ENCODE peak calls at places on chromosomes 5 and 9, in ten cellular contexts. H, T, D, L, X, K, I, U, W and N are unnamed samples.

GRCh38 chr5:143536364-143536763 is 132.9 kb upstream of the NR3C1 start:
- DNase-seq in H (peak; percentile 37), T (peak; percentile 78), D (peak; percentile 96), L (no peak), X (peak; percentile 98), K (no peak), I (peak; percentile 99), U (peak; percentile 35), W (peak; percentile 14), N (peak; percentile 2)

GRCh38 chr9:135946392-135946994 is 14.7 kb downstream of the UBAC1 start:
- DNase-seq in H (no peak), T (no peak), D (no peak), L (no peak), X (no peak), K (no peak), I (no peak), U (no peak), W (no peak), N (no peak)

GRCh38 chr5:102531506-102531905 is 32.7 kb upstream of the SLCO6A1 start:
- DNase-seq in H (no peak), T (no peak), D (peak; percentile 17), L (no peak), X (no peak), K (no peak), I (no peak), U (no peak), W (peak; percentile 7), N (no peak)

GRCh38 chr9:112863214-112863613 is 27.5 kb downstream of the SLC46A2 start:
- DNase-seq in H (no peak), T (no peak), D (peak; percentile 73), L (no peak), X (peak; percentile 58), K (no peak), I (no peak), U (no peak), W (no peak), N (no peak)

GRCh38 chr5:134580001-134580460 is 52.6 kb downstream of the SAR1B start:
- DNase-seq in H (no peak), T (no peak), D (no peak), L (no peak), X (no peak), K (no peak), I (no peak), U (no peak), W (no peak), N (no peak)

GRCh38 chr5:131475416-131476045 is 159.5 kb downstream of the RAPGEF6 start:
- DNase-seq in H (no peak), T (no peak), D (no peak), L (no peak), X (peak; percentile 44), K (no peak), I (no peak), U (no peak), W (no peak), N (no peak)

GRCh38 chr5:35854248-35854647 is 2.4 kb upstream of the IL7R start:
- DNase-seq in H (no peak), T (no peak), D (no peak), L (no peak), X (no peak), K (no peak), I (no peak), U (no peak), W (no peak), N (no peak)

GRCh38 chr5:14063117-14063516 is 80.0 kb upstream of the TRIO start:
- DNase-seq in H (no peak), T (no peak), D (peak; percentile 12), L (no peak), X (peak; percentile 61), K (no peak), I (peak; percentile 52), U (no peak), W (no peak), N (no peak)

GRCh38 chr5:123098767-123099513 is 9.9 kb downstream of the PRDM6 start:
- DNase-seq in H (no peak), T (no peak), D (peak; percentile 77), L (no peak), X (no peak), K (no peak), I (no peak), U (peak; percentile 50), W (no peak), N (no peak)

GRCh38 chr5:123095694-123096120 is 6.7 kb downstream of the PRDM6 start:
- DNase-seq in H (no peak), T (no peak), D (peak; percentile 35), L (no peak), X (no peak), K (no peak), I (no peak), U (no peak), W (no peak), N (no peak)

GRCh38 chr5:123097871-123098735 is 9.1 kb downstream of the PRDM6 start:
- DNase-seq in H (no peak), T (no peak), D (no peak), L (no peak), X (no peak), K (no peak), I (no peak), U (no peak), W (no peak), N (no peak)

GRCh38 chr5:123097483-123097870 is 8.4 kb downstream of the PRDM6 start:
- DNase-seq in H (no peak), T (no peak), D (peak; percentile 30), L (no peak), X (no peak), K (no peak), I (no peak), U (no peak), W (no peak), N (no peak)

DNA sequence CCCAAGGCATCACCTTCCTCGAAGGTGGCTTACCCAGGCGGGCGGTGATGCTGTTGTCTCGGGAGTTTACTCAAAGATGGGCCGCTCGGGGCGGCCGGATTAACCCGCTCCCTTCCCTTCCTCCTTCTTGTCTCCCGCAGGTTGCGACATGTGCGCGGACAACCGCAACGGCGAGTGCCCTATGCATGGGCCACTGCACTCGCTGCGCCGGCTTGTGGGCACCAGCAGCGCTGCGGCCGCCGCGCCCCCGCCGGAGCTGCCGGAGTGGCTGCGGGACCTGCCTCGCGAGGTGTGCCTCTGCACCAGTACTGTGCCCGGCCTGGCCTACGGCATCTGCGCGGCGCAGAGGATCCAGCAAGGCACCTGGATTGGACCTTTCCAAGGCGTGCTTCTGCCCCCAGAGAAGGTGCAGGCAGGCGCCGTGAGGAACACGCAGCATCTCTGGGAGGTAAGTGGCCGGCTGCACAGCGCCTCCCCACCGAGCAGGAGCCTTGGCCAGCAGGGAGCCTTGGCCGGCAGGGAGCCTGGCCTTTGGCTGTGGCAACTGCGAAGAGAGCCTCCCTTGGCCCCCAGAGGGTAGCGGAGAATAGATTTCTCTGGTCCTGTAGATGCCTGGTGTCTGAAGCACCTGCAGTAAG is 10.6 kb downstream of the PRDM6 start:
- DNase-seq in H (peak; percentile 12), T (no peak), D (no peak), L (no peak), X (no peak), K (no peak), I (no peak), U (peak; percentile 45), W (no peak), N (no peak)
- TF ChIP-seq EZH2 in H (no peak), T (no peak), D (no peak), L (peak; percentile 87), X (no peak), K (no peak), I (peak; percentile 90), U (peak; percentile 24), W (no peak), N (peak; percentile 4)

DNA sequence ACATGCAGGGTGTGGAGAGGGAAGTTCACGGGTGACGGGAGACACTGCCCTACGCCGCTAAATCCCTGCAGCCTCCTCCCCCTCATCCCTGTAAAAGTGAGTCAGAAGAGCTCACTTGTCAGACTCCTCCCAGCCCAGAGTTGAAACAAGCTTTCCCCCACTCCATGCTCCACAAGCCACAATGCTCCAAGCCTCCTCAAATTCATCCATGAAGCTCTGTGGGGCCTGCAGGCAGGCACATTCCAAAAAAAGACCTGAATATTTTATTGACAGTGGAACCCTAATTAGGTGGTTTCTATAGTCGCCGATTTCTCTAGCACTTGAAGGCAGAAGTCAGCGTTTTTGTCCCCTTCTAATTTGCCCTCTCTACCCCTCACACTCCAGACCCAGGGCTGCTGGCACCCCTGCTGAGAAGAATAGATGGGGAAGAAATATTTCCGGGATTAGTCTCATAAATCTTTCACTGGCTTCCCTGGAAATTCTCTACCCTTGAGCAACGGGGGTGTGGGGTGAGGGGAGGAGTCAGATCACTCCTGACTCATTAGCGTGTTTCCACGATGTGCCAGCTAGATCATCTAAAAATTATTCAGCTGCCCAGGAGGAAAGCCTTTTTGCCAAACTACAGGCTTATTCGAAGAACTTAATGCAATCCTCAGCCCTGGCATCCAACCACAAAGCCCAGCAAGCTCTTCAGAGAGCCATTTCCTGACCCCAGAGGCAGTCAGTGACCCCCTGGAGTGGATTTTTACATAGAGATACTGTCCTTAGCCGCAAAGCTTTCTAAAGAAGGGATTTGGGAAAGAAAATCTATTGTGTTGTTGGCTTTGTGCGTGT is 97.1 kb downstream of the ENC1 start:
- DNase-seq in H (peak; percentile 82), T (peak; percentile 86), D (peak; percentile 70), L (peak; percentile 53), X (peak; percentile 92), K (no peak), I (peak; percentile 94), U (peak; percentile 67), W (no peak), N (peak; percentile 99)
- H3K4me3 ChIP-seq in H (peak overlapping the region; percentile 46), T (peak overlapping the region; percentile 31), D (no peak overlapping the region), L (no peak overlapping the region), X (peak overlapping the region; percentile 68), K (no peak overlapping the region), I (peak overlapping the region; percentile 40), U (no peak overlapping the region), W (no peak overlapping the region), N (peak overlapping the region; percentile 8)

GRCh38 chr5:154477382-154478223 is 424 bp downstream of the HAND1 start:
- DNase-seq in H (no peak), T (no peak), D (no peak), L (no peak), X (peak; percentile 54), K (no peak), I (no peak), U (peak; percentile 57), W (no peak), N (no peak)
- TF ChIP-seq EZH2 in H (no peak), T (no peak), D (peak; percentile 95), L (peak; percentile 100), X (peak; percentile 26), K (no peak), I (peak; percentile 98), U (peak; percentile 93), W (no peak), N (peak; percentile 93)

GRCh38 chr5:141431286-141431685 is 979 bp downstream of the PCDHGA12 start:
- DNase-seq in H (no peak), T (no peak), D (peak; percentile 24), L (no peak), X (peak; percentile 27), K (no peak), I (peak; percentile 34), U (no peak), W (no peak), N (no peak)
- H3K4me3 ChIP-seq in H (no peak overlapping the region), T (no peak overlapping the region), D (peak overlapping the region; percentile 32), L (no peak overlapping the region), X (peak overlapping the region; percentile 61), K (no peak overlapping the region), I (peak overlapping the region; percentile 49), U (no peak overlapping the region), W (no peak overlapping the region), N (no peak overlapping the region)

DNA sequence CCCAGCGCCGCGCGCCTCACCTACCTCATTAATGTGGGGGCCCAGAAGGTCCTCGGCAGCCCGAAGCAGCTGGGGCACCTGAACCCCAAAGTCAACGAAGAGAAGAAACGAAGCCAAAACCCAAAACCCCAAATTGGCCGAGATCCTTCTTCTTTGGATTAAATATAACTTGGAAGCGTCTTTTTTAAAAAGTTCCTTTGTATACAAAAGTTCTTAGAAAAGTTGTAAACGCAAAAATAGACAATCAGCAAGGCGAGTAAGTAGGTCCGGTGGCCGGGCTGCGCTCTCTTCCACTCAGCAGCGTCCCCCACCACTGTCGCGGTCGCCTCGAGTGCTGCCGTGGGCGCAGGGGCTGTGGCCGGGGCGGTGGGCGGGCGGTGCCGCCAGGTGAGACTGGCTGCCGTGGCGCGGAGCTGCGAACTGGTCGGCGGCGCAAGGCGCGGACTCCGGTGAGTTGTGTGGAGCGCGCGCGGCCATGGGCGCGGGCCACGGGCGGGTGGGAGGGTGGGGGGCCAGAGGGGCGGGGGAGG is 360 bp downstream of the KLF4 start:
- DNase-seq in H (no peak), T (no peak), D (peak; percentile 22), L (no peak), X (no peak), K (no peak), I (no peak), U (no peak), W (no peak), N (no peak)
- TF ChIP-seq EZH2 in H (no peak), T (no peak), D (no peak), L (no peak), X (no peak), K (no peak), I (no peak), U (no peak), W (peak; percentile 57), N (no peak)